ENCODE peak calls at places on chromosomes 1 and 21, in seven cellular contexts. U is DND-41, Y is left ventricle myocardium inferior, N is right lobe of liver, A is right atrium auricular region, O is lower lobe of right lung, Z is colonic mucosa. I is an unnamed sample.

GRCh38 chr1:55718758-55719671 is 503.9 kb upstream of the USP24 start:
- DNase-seq in U (no peak), Y (peak; percentile 20), N (no peak), A (peak; percentile 88), O (no peak), Z (peak; percentile 31), I (peak; percentile 82)

GRCh38 chr1:209367031-209367813 is 216.3 kb upstream of the CAMK1G start:
- DNase-seq in U (no peak), Y (no peak), N (no peak), A (no peak), O (no peak), Z (no peak), I (no peak)

GRCh38 chr1:147785794-147786506 is 25.5 kb upstream of the GJA5 start:
- DNase-seq in U (no peak), Y (no peak), N (no peak), A (no peak), O (no peak), Z (no peak), I (no peak)

GRCh38 chr21:29313662-29314408 is 15.1 kb downstream of the BACH1 start:
- DNase-seq in U (no peak), Y (no peak), N (no peak), A (no peak), O (no peak), Z (no peak), I (no peak)

GRCh38 chr1:58874757-58875755 is 91.2 kb upstream of the JUN start:
- DNase-seq in U (no peak), Y (peak; percentile 35), N (no peak), A (peak; percentile 84), O (no peak), Z (no peak), I (no peak)

GRCh38 chr1:83808536-83808935 is 190.4 kb downstream of the TTLL7 start:
- DNase-seq in U (no peak), Y (no peak), N (no peak), A (no peak), O (no peak), Z (no peak), I (no peak)

GRCh38 chr1:54310439-54311328 is 95.5 kb downstream of the SSBP3 start:
- DNase-seq in U (peak; percentile 27), Y (peak; percentile 49), N (no peak), A (no peak), O (peak; percentile 62), Z (peak; percentile 64), I (no peak)

GRCh38 chr1:22204989-22205913 is 62.4 kb upstream of the WNT4 start:
- DNase-seq in U (no peak), Y (no peak), N (no peak), A (no peak), O (peak; percentile 65), Z (no peak), I (no peak)

GRCh38 chr1:208142632-208143390 is 101.4 kb downstream of the PLXNA2 start:
- DNase-seq in U (no peak), Y (no peak), N (no peak), A (no peak), O (no peak), Z (no peak), I (no peak)

GRCh38 chr1:41861509-41862410 is 57.0 kb downstream of the HIVEP3 start:
- DNase-seq in U (no peak), Y (no peak), N (no peak), A (no peak), O (no peak), Z (no peak), I (no peak)

GRCh38 chr1:181033799-181034391 is at the start of gene MR1:
- DNase-seq in U (peak; percentile 63), Y (no peak), N (no peak), A (no peak), O (no peak), Z (peak; percentile 30), I (peak; percentile 27)

DNA sequence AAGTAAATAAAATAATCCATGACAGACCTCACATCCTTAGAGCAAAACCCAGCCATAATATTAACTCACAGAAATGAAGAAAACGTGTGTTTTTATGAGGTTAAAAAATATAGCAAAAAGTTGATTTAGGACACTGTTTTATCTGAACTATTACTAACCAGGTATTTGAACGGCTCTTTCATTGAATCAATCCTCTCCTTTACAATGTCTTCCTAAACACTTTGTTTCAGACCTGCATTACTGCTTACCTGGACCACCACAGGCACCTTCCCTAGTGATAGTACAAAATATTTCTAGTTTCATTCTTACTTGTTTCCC is 25.0 kb downstream of the TBX15 start:
- DNase-seq in U (no peak), Y (no peak), N (no peak), A (no peak), O (no peak), Z (no peak), I (no peak)
- TF ChIP-seq CTCF in U (no peak), Y (no peak), N (no peak), A (no peak), O (no peak), Z (no peak), I (no peak)

GRCh38 chr21:34986561-34987533 is 62.3 kb downstream of the RUNX1 start:
- DNase-seq in U (no peak), Y (no peak), N (no peak), A (no peak), O (no peak), Z (no peak), I (no peak)

GRCh38 chr21:34980423-34981115 is 68.5 kb downstream of the RUNX1 start:
- DNase-seq in U (no peak), Y (no peak), N (no peak), A (no peak), O (no peak), Z (no peak), I (no peak)

GRCh38 chr21:34984356-34984755 is 64.7 kb downstream of the RUNX1 start:
- DNase-seq in U (no peak), Y (no peak), N (no peak), A (no peak), O (no peak), Z (no peak), I (no peak)

GRCh38 chr21:34981793-34982192 is 67.3 kb downstream of the RUNX1 start:
- DNase-seq in U (no peak), Y (no peak), N (no peak), A (no peak), O (no peak), Z (no peak), I (no peak)

GRCh38 chr21:34983680-34984086 is 65.4 kb downstream of the RUNX1 start:
- DNase-seq in U (peak; percentile 53), Y (no peak), N (no peak), A (no peak), O (no peak), Z (no peak), I (no peak)
- H3K27ac ChIP-seq in U (peak overlapping the region; percentile 76), Y (no peak overlapping the region), N (no peak overlapping the region), A (no peak overlapping the region), O (no peak overlapping the region), Z (no peak overlapping the region), I (no peak overlapping the region)

GRCh38 chr21:43274946-43275310 is 106.1 kb downstream of the CRYAA start:
- DNase-seq in U (no peak), Y (peak; percentile 4), N (peak; percentile 40), A (no peak), O (peak; percentile 23), Z (no peak), I (peak; percentile 7)
- H3K4me1 ChIP-seq in U (no peaks in the 10 kb centered on the region), Y (peaks cover 16% of the 10 kb centered on the region), N (no peaks in the 10 kb centered on the region), A (peaks cover 17% of the 10 kb centered on the region), O (peaks cover 14% of the 10 kb centered on the region), Z (no peaks in the 10 kb centered on the region), I (peaks cover 11% of the 10 kb centered on the region)

GRCh38 chr1:32496127-32496526 is 31.3 kb downstream of the ZBTB8B start:
- DNase-seq in U (no peak), Y (no peak), N (no peak), A (no peak), O (no peak), Z (no peak), I (no peak)

GRCh38 chr1:32501865-32502264 is 37.0 kb downstream of the ZBTB8B start:
- DNase-seq in U (no peak), Y (peak; percentile 42), N (no peak), A (peak; percentile 71), O (no peak), Z (no peak), I (peak; percentile 56)

GRCh38 chr1:32498751-32499150 is 33.9 kb downstream of the ZBTB8B start:
- DNase-seq in U (no peak), Y (no peak), N (no peak), A (no peak), O (no peak), Z (no peak), I (no peak)

GRCh38 chr1:32503153-32503552 is 36.1 kb upstream of the ZBTB8A start:
- DNase-seq in U (no peak), Y (no peak), N (no peak), A (no peak), O (no peak), Z (no peak), I (no peak)

DNA sequence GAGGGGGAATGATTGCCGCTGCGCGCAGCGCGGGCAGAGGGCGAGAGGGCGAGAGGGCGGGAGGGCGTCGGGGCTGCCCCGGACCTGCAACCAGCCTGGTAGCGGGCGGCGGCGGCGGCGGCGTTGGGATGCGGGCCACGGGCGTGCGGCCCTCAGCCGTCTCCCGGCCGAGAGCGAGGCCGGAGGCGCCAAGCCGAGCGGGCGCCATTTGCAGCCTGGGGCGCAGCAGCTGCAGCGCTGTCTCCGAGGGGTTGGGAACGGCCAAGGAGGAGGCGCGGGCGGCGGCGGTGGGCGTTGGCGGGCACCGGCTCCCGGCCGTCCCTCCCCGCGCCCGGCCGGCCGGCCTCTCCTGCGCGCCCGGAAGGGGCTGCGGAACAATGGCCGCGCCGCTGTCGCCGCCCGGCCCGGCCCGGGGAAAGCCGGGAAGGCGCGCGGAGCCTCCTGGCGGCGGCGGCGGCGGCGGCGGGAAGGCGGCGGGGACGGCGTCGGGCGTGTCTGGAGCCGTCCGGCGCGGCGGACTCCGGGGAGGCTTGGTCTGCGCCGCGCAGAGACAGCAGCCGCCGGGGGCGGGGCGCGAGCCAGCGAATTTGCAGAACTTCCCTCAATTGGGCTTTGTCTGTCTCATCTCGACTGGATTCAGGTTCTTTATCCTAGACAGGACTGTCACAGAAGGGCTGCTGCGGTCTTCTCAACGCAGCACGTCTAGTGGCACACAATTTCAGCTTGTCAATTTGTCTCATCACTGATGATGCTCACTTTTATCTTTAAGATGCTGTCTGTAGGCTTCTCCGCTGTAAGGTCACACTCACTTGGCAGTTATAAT is 35.7 kb downstream of the ZBTB8B start:
- DNase-seq in U (peak; percentile 21), Y (peak; percentile 82), N (peak; percentile 67), A (peak; percentile 76), O (peak; percentile 85), Z (peak; percentile 66), I (peak; percentile 63)
- TF ChIP-seq CTCF in U (peak; percentile 4), Y (peak; percentile 54), N (peak; percentile 20), A (peak; percentile 23), O (no peak), Z (no peak), I (peak; percentile 47)

DNA sequence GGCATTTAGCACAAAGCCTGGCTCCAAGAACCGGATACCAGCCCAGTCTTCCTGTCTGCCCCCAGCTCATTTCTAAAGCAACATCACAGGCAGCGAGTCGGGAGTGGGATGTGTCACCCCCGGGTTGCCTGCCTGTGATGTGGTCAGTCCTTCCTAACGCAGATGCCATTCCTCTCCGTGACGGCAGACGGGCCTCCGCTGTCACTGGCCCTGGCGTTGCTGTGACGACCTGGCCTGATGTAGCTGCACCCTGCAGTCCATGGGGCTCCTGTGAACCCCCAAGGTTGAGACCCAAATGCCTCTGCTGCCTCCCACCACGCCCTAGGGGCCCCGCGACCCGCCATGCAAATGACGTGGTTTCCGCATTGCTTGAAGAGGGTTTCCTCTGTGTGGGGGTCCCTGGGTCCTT is 12.3 kb downstream of the TNFRSF1B start:
- DNase-seq in U (peak; percentile 87), Y (no peak), N (peak; percentile 60), A (no peak), O (no peak), Z (no peak), I (no peak)
- H3K27ac ChIP-seq in U (no peak overlapping the region), Y (peak overlapping the region; percentile 94), N (peak overlapping the region; percentile 84), A (peak overlapping the region; percentile 72), O (peak overlapping the region; percentile 74), Z (peak overlapping the region; percentile 49), I (no peak overlapping the region)

GRCh38 chr1:18534810-18535205 is 54.1 kb downstream of the KLHDC7A start:
- DNase-seq in U (no peak), Y (no peak), N (no peak), A (no peak), O (no peak), Z (no peak), I (no peak)
- H3K4me1 ChIP-seq in U (no peaks in the 10 kb centered on the region), Y (no peaks in the 10 kb centered on the region), N (no peaks in the 10 kb centered on the region), A (no peaks in the 10 kb centered on the region), O (no peaks in the 10 kb centered on the region), Z (no peaks in the 10 kb centered on the region), I (no peaks in the 10 kb centered on the region)

I was measured in ovary.